ENCODE peak calls at places on chromosomes 12 and 14, in four cellular contexts. T is AG04450, A is stomach, F is endodermal cell. N is an unnamed sample.

GRCh38 chr14:68922201-68922613 is 56.9 kb downstream of the ACTN1 start:
- DNase-seq in T (no peak), A (no peak), F (no peak), N (no peak)

GRCh38 chr12:38151991-38152700 is 164.4 kb upstream of the ALG10B start:
- DNase-seq in F (no peak), A (no peak), T (no peak), N (no peak)

GRCh38 chr12:104609083-104609844 is 152.5 kb downstream of the CHST11 start:
- DNase-seq in F (no peak), T (no peak), A (no peak), N (no peak)

GRCh38 chr12:4243098-4243795 is 30.3 kb upstream of the CCND2 start:
- DNase-seq in T (no peak), F (no peak), A (no peak), N (no peak)

GRCh38 chr14:87260460-87260859 is 732.5 kb downstream of the GALC start:
- DNase-seq in T (no peak), A (no peak), F (no peak), N (no peak)

GRCh38 chr12:55707841-55708694 is at the start of gene ITGA7:
- DNase-seq in A (peak; percentile 74), F (peak; percentile 100), T (no peak), N (no peak)

GRCh38 chr14:56686416-56686815 is 106.8 kb downstream of the TMEM260 start:
- DNase-seq in T (no peak), A (peak; percentile 41), F (peak; percentile 81), N (no peak)

GRCh38 chr12:54411398-54412241 is 7.4 kb downstream of the ITGA5 start:
- DNase-seq in A (peak; percentile 31), F (peak; percentile 73), T (peak; percentile 71), N (peak; percentile 93)

GRCh38 chr12:6538420-6539275 is 4.3 kb downstream of the GAPDH start:
- DNase-seq in T (no peak), A (no peak), F (peak; percentile 84), N (no peak)

GRCh38 chr12:29438752-29439408 is 57.9 kb upstream of the ERGIC2 start:
- DNase-seq in A (no peak), T (no peak), F (no peak), N (no peak)

GRCh38 chr12:89856431-89856830 is 147.8 kb upstream of the ATP2B1 start:
- DNase-seq in T (no peak), A (no peak), F (no peak), N (no peak)

GRCh38 chr12:67540920-67541624 is 107.5 kb upstream of the DYRK2 start:
- DNase-seq in T (no peak), F (no peak), A (no peak), N (peak; percentile 66)

GRCh38 chr12:3832738-3833137 is 40.5 kb downstream of the PARP11 start:
- DNase-seq in T (no peak), A (no peak), F (no peak), N (no peak)

GRCh38 chr14:68297011-68297410 is 477.4 kb downstream of the RAD51B start:
- DNase-seq in T (no peak), A (no peak), F (no peak), N (no peak)

GRCh38 chr12:48973992-48974673 is 2.6 kb upstream of the WNT10B start:
- DNase-seq in A (peak; percentile 60), F (peak; percentile 96), T (no peak), N (no peak)

GRCh38 chr12:20494803-20495202 is 126.5 kb downstream of the PDE3A start:
- DNase-seq in F (no peak), T (no peak), A (no peak), N (no peak)

GRCh38 chr12:116121453-116121871 is 156.0 kb downstream of the MED13L start:
- DNase-seq in T (no peak), F (no peak), A (no peak), N (no peak)

GRCh38 chr14:58848365-58848764 is 210.6 kb downstream of the DACT1 start:
- DNase-seq in A (no peak), F (no peak), T (no peak), N (no peak)

GRCh38 chr12:19158909-19159308 is 29.4 kb downstream of the PLEKHA5 start:
- DNase-seq in T (peak; percentile 55), A (no peak), F (no peak), N (no peak)

GRCh38 chr14:33515441-33515840 is 435.4 kb downstream of the EGLN3 start:
- DNase-seq in A (no peak), F (no peak), T (no peak), N (no peak)

DNA sequence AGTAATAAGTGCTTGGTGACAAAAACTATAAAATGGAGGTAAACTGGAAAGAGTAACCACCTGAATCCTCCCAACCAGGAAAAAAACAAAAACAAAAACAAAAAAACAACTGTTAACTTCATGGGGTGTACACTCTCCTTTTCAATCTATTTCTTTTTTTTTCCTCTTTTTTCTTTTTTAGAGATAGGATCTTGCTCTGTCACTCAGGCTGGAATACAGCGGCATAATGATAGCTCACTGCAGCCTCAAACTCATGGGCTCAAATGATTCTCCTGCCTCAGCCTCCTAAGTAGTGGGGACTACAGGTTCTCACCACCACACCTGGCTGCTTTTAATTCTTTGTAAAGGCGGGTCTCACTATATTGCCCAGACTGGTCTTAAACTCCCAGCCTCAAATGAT is 76.8 kb downstream of the PHLDA1 start:
- DNase-seq in F (no peak), T (no peak), A (no peak), N (no peak)
- H3K27ac ChIP-seq in F (no peak overlapping the region), T (no peak overlapping the region), A (peak overlapping the region; percentile 57), N (peak overlapping the region; percentile 96)

GRCh38 chr12:131046813-131047788 is 93.4 kb downstream of the ADGRD1 start:
- DNase-seq in T (no peak), A (no peak), F (no peak), N (no peak)
- H3K27ac ChIP-seq in T (no peak overlapping the region), A (no peak overlapping the region), F (no peak overlapping the region), N (no peak overlapping the region)

DNA sequence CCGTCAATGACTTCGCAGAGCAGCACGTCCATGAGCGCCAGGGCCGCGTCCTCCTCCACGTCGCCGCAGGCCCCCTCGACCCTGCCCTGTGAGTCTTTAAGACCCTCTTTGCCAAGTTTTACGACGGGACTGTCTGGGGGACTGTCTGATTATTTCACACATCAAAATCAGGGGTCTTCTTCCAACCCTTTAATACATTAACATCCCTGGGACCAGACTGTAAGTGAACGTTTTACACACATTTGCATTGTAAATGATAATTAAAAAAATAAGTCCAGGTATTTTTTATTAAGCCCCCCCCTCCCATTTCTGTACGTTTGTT is 1.9 kb downstream of the FOXG1 start:
- DNase-seq in A (no peak), F (no peak), T (no peak), N (no peak)
- H3K27ac ChIP-seq in A (no peak overlapping the region), F (no peak overlapping the region), T (no peak overlapping the region), N (no peak overlapping the region)

GRCh38 chr14:105334383-105335230 is 20.1 kb downstream of the PACS2 start:
- DNase-seq in F (no peak), A (no peak), T (no peak), N (no peak)

GRCh38 chr14:105331575-105332351 is 17.2 kb downstream of the PACS2 start:
- DNase-seq in A (no peak), T (no peak), F (no peak), N (no peak)

GRCh38 chr14:105333020-105333490 is 18.5 kb downstream of the PACS2 start:
- DNase-seq in T (no peak), F (no peak), A (no peak), N (no peak)

GRCh38 chr14:105332352-105332874 is 17.9 kb downstream of the PACS2 start:
- DNase-seq in A (no peak), F (no peak), T (no peak), N (no peak)

GRCh38 chr14:105333613-105334364 is 19.2 kb downstream of the PACS2 start:
- DNase-seq in F (no peak), T (no peak), A (no peak), N (no peak)
- H3K27ac ChIP-seq in F (no peak overlapping the region), T (no peak overlapping the region), A (no peak overlapping the region), N (no peak overlapping the region)

GRCh38 chr12:15526033-15526432 is 203.7 kb downstream of the PTPRO start:
- DNase-seq in T (no peak), A (no peak), F (no peak), N (peak; percentile 36)
- H3K27ac ChIP-seq in T (no peak overlapping the region), A (no peak overlapping the region), F (no peak overlapping the region), N (peak overlapping the region; percentile 73)

GRCh38 chr14:73234586-73235394 is 2.5 kb upstream of the PAPLN start:
- DNase-seq in F (no peak), T (no peak), A (no peak), N (no peak)
- H3K27ac ChIP-seq in F (peak overlapping the region; percentile 69), T (no peak overlapping the region), A (no peak overlapping the region), N (no peak overlapping the region)

GRCh38 chr12:45282411-45282810 is 66.5 kb downstream of the ANO6 start:
- DNase-seq in F (no peak), T (no peak), A (no peak), N (no peak)

GRCh38 chr12:45284096-45284901 is 68.4 kb downstream of the ANO6 start:
- DNase-seq in T (peak; percentile 61), A (no peak), F (peak; percentile 79), N (no peak)

GRCh38 chr12:45279916-45280547 is 64.1 kb downstream of the ANO6 start:
- DNase-seq in F (no peak), A (no peak), T (no peak), N (no peak)

GRCh38 chr12:45278447-45278846 is 62.6 kb downstream of the ANO6 start:
- DNase-seq in F (no peak), T (no peak), A (no peak), N (no peak)

DNA sequence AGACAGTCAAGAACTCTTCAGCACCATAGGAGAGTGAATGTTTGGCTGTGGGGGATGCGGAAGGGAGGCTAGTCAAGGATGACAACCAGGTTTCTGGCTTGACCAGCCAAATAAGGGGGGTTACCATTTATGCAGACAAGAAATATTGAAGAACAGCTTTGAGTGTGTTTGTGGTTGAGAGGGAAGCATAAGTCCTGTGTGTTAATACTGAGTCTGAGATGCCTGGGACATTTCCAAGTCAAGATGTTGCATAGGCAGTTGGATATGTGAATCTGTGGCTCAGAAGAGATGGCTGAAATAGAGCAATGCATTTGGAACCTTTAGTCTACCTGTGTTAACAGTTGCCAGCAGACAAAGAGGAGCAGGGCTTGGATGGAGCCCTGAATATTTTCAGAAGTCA is 66.1 kb downstream of the ANO6 start:
- DNase-seq in T (no peak), A (no peak), F (no peak), N (no peak)
- H3K27ac ChIP-seq in T (no peak overlapping the region), A (no peak overlapping the region), F (no peak overlapping the region), N (no peak overlapping the region)

GRCh38 chr12:107356937-107357295 is 263.6 kb upstream of the CRY1 start:
- DNase-seq in F (no peak), A (no peak), T (no peak), N (no peak)

GRCh38 chr12:107356266-107356936 is 263.1 kb upstream of the CRY1 start:
- DNase-seq in F (no peak), T (peak; percentile 76), A (no peak), N (no peak)

GRCh38 chr12:107355004-107355565 is 261.7 kb upstream of the CRY1 start:
- DNase-seq in T (no peak), F (no peak), A (no peak), N (no peak)

GRCh38 chr12:107353312-107353711 is 260.0 kb upstream of the CRY1 start:
- DNase-seq in A (no peak), T (no peak), F (no peak), N (no peak)

DNA sequence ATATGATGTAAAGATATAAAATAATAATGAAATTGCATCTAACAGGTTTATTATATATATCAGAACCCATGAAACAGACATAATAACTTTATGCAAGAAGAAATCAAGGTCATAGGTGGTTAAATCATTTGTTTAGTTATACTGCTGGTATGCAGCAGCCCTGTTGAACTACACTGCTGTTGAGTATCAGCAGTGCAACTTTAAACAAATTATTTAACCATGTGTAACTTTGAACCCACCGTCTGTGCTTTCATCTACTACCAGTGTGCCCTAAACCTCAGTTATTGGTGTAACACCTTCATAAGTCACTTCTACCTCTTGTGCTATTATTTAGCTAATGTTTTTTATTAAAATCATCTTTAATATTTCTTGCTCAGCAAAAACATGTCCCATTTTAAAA is 262.3 kb upstream of the CRY1 start:
- DNase-seq in T (no peak), A (no peak), F (no peak), N (no peak)
- H3K27ac ChIP-seq in T (no peak overlapping the region), A (no peak overlapping the region), F (no peak overlapping the region), N (no peak overlapping the region)